ENCODE peak calls at places on chromosomes 5 and 9, in nine cellular contexts. I, J, F, R, D, H, B, G and L are unnamed samples.

GRCh38 chr5:141529002-141529401 is 40.1 kb downstream of the PCDHGC5 start:
- DNase-seq in I (no peak), J (no peak), F (no peak), R (peak), D (no peak), H (no peak), B (peak), G (no peak), L (no peak)

GRCh38 chr9:136588663-136589464 is 43.0 kb upstream of the NOTCH1 start:
- DNase-seq in I (no peak), J (no peak), F (no peak), R (no peak), D (no peak), H (no peak), B (no peak), G (no peak), L (no peak)

GRCh38 chr5:76608833-76609232 is 14.4 kb downstream of the F2RL2 start:
- DNase-seq in I (no peak), J (no peak), F (no peak), R (peak), D (no peak), H (no peak), B (peak), G (no peak), L (no peak)

GRCh38 chr5:170179626-170180025 is 53.2 kb upstream of the C5orf58 start:
- DNase-seq in I (no peak), J (no peak), F (no peak), R (no peak), D (no peak), H (no peak), B (no peak), G (no peak), L (no peak)

GRCh38 chr5:148437249-148437648 is 53.5 kb downstream of the FBXO38 start:
- DNase-seq in I (no peak), J (no peak), F (no peak), R (no peak), D (no peak), H (no peak), B (no peak), G (no peak), L (no peak)

GRCh38 chr9:134620751-134621557 is 20.6 kb upstream of the COL5A1 start:
- DNase-seq in I (no peak), J (no peak), F (peak), R (no peak), D (no peak), H (no peak), B (no peak), G (no peak), L (no peak)

GRCh38 chr5:157148734-157149615 is 6.3 kb upstream of the MED7 start:
- DNase-seq in I (peak), J (no peak), F (no peak), R (peak), D (peak), H (peak), B (peak), G (peak), L (no peak)

GRCh38 chr5:10724799-10725507 is 36.1 kb downstream of the DAP start:
- DNase-seq in I (no peak), J (peak), F (no peak), R (peak), D (no peak), H (peak), B (peak), G (peak), L (no peak)

GRCh38 chr5:102241809-102242421 is 54.2 kb downstream of the SLCO4C1 start:
- DNase-seq in I (no peak), J (no peak), F (no peak), R (no peak), D (no peak), H (no peak), B (no peak), G (no peak), L (no peak)

GRCh38 chr5:169945831-169946261 is 34.4 kb downstream of the INSYN2B start:
- DNase-seq in I (peak), J (peak), F (no peak), R (peak), D (peak), H (no peak), B (peak), G (peak), L (no peak)

GRCh38 chr9:83330207-83331196 is 207.7 kb downstream of the FRMD3 start:
- DNase-seq in I (no peak), J (no peak), F (no peak), R (peak), D (no peak), H (no peak), B (no peak), G (no peak), L (no peak)
- TF ChIP-seq CTCF in I (no peak), J (peak), F (no peak), R (peak), D (peak), H (no peak), B (peak), G (no peak), L (peak)

GRCh38 chr9:128191406-128192046 is at the start of gene CIZ1:
- DNase-seq in I (peak), J (no peak), F (peak), R (peak), D (peak), H (peak), B (peak), G (peak), L (no peak)

GRCh38 chr9:128193469-128194096 is 2.2 kb upstream of the CIZ1 start:
- DNase-seq in I (no peak), J (no peak), F (no peak), R (no peak), D (no peak), H (no peak), B (no peak), G (no peak), L (no peak)

GRCh38 chr9:128190013-128190412 is 1.4 kb downstream of the CIZ1 start:
- DNase-seq in I (no peak), J (no peak), F (no peak), R (no peak), D (no peak), H (no peak), B (no peak), G (no peak), L (no peak)

GRCh38 chr9:128190516-128191405 is 611 bp downstream of the CIZ1 start:
- DNase-seq in I (no peak), J (no peak), F (no peak), R (no peak), D (no peak), H (no peak), B (no peak), G (no peak), L (no peak)

DNA sequence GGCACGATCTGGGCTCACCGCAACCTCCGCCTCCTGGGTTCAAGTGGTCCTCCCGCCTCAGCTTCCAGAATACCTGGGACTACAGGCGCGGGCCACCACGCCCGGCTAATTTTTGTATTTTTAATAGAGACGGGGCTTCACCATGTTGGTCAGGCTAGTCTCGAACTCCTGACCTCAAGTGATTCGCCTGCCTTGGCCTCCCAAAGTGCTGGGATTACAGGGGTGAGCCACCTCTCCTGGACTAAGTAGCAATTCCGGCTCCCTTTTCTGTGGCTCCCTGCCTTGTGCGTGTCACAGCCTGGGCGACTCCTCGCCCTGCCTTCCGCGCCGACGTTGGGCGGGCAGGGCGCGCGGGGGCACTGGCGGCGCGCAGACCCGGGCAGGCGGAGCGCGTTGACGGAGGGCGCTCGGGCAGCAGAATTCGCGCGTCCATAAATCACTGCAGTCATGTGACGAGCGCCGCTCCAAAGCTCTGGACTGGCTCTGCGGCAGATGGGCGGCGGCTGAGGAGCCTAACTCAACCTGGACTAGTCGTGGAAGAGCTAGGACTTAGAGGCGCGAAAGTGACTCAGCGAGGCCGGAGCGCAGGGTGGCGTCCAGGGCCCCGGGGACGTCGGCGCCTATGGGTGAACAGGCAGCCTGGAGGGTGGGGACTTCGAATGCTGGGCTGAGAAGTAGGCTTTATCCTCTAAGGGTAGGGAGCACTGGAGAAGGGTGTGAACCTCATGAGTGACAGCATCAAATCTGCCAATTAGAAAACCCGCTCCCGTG is 1.4 kb upstream of the CIZ1 start:
- DNase-seq in I (no peak), J (peak), F (peak), R (peak), D (no peak), H (peak), B (peak), G (peak), L (peak)
- TF ChIP-seq CTCF in I (no peak), J (no peak), F (peak), R (no peak), D (no peak), H (peak), B (peak), G (no peak), L (peak)

GRCh38 chr9:95738438-95738837 is 137.1 kb upstream of the ERCC6L2 start:
- DNase-seq in I (no peak), J (no peak), F (no peak), R (no peak), D (no peak), H (no peak), B (no peak), G (no peak), L (no peak)

GRCh38 chr9:95736891-95737522 is 138.5 kb upstream of the ERCC6L2 start:
- DNase-seq in I (peak), J (no peak), F (no peak), R (no peak), D (no peak), H (no peak), B (no peak), G (no peak), L (no peak)

GRCh38 chr9:95733687-95734659 is 141.5 kb upstream of the ERCC6L2 start:
- DNase-seq in I (no peak), J (no peak), F (no peak), R (no peak), D (no peak), H (no peak), B (no peak), G (no peak), L (no peak)

GRCh38 chr9:95735701-95736100 is 139.8 kb upstream of the ERCC6L2 start:
- DNase-seq in I (no peak), J (no peak), F (no peak), R (no peak), D (no peak), H (no peak), B (no peak), G (no peak), L (no peak)

DNA sequence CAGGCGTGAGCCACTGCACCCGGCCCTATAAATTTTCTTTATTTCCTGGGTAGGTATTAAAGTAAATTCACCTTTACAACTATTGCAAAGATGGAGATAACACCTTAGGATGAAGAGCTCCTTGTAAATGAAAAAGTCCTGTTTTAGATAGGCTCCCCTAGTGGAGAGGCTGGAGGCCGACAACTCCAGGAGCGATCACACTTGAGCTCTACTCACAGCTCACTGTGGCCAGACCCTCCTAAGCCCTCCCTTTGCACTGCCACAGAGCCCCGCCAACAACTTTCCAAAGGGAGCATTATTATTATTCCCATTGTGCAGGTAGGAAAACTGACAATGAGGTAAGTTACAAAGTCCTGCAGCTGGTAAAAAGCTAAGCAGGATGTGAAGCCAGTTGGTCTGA is 139.1 kb upstream of the ERCC6L2 start:
- DNase-seq in I (no peak), J (no peak), F (no peak), R (no peak), D (no peak), H (peak), B (no peak), G (no peak), L (no peak)
- TF ChIP-seq CTCF in I (peak), J (peak), F (peak), R (peak), D (peak), H (peak), B (peak), G (peak), L (peak)

GRCh38 chr9:126510564-126510963 is 103.2 kb upstream of the LMX1B start:
- DNase-seq in I (no peak), J (no peak), F (no peak), R (no peak), D (no peak), H (no peak), B (no peak), G (no peak), L (no peak)
- TF ChIP-seq CTCF in I (no peak), J (no peak), F (no peak), R (no peak), D (no peak), H (no peak), B (no peak), G (no peak), L (no peak)

GRCh38 chr9:84898188-84898587 is 228.7 kb downstream of the NTRK2 start:
- DNase-seq in I (no peak), J (no peak), F (no peak), R (no peak), D (no peak), H (no peak), B (no peak), G (no peak), L (no peak)
- TF ChIP-seq CTCF in I (no peak), J (no peak), F (no peak), R (no peak), D (no peak), H (no peak), B (no peak), G (no peak), L (no peak)

DNA sequence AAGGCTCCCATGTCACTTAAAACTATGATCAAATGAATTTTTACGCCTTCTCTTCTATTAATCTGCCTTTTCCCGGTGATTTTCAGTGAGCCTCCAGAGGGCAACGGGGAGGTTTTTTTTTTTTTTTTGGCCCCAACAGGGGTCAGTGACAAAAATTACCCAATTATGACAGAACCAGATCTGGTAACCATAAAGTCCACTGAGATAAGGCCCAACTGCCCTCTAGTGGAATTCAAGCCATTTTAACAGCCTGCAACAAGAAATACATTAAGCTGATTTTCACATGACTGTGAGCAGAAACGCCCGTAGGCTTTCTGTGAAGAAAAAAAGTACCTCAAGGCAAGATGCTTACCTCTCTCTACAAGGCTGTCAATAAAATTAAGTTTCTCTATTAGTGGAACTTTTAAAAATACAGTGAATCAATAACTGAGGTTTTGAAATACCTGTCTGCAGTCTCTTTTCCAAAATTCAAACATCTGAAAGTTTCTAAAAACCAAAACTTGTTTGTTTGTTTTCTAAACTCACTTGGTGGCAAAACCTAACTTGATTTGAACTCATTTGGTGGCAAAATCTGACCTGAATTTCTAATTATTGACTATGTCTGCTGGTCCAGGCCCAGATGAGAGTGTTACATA is 49.7 kb upstream of the FST start:
- DNase-seq in I (no peak), J (no peak), F (no peak), R (peak), D (no peak), H (no peak), B (peak), G (peak), L (no peak)
- TF ChIP-seq CTCF in I (peak), J (peak), F (peak), R (peak), D (peak), H (peak), B (peak), G (peak), L (peak)

DNA sequence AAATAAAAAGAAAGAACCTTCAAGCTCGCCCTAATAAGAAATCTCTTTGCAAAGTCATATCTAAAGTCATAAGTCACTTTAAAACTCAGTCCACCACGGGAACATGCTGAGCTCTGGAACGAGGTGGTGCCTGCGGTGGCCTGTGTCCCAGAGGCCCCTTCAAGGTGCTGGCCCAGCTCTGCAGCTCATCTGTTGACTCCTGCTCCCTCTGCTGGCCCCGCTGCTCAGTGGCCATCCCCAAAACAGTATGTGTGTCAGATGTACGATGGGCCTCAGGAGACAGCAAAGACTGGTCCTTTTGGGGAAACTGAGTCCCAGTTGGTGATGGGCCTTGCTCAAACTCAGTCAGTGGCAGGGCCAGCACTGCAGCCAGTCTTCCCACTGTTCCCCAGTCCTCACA is 22.8 kb upstream of the FOXB2 start:
- DNase-seq in I (peak), J (no peak), F (no peak), R (peak), D (peak), H (no peak), B (no peak), G (peak), L (no peak)
- TF ChIP-seq CTCF in I (peak), J (peak), F (peak), R (peak), D (peak), H (peak), B (peak), G (peak), L (peak)

GRCh38 chr5:38831909-38832308 is 13.9 kb upstream of the OSMR start:
- DNase-seq in I (peak), J (no peak), F (no peak), R (peak), D (no peak), H (no peak), B (peak), G (no peak), L (peak)
- TF ChIP-seq CTCF in I (peak), J (peak), F (peak), R (peak), D (peak), H (peak), B (peak), G (peak), L (peak)

DNA sequence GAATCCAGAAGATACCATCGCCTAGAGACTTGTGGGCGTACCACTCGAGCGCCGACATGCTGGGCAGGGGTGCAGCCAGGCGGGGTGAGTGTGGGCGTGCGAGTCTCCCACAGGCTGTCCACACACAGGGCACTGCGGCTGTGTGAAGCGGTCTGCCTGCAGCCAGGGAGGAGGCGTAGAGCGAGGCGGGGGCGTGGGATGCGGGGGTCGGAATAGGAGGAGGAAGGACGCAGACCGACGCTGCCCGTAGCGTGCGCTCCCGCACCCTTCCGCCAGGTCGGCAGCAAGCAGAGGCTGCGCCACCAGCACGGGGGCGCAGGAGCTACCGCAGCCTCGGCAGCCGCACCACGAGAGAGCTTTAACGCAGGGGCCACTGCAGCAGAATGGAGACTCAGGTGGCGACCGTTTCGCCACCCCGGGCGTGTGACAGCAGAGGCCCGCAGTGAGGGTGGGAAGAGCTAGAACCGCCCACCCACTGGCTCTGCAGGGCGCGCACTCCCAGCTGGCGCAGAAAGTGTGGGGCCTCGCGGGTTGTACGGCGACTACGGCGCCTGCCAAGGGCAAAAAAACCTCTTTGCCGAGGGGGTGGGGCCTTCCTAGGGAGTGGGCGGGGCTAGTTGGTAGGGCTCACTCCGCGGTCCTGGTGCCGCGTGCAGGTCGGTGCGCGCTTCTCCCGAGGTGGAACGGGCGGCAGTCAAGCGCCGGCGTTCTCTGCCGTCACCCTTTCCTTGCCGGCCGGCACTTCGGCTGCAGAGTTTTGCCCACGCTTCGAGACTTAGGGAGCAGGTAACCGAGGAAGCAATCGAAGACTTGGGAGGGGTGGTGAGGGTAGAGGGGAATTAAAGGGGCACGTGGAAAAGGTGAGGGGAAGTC is at the start of the genes MBLAC2 and POLR3G:
- DNase-seq in I (peak), J (peak), F (peak), R (peak), D (peak), H (peak), B (peak), G (peak), L (peak)
- TF ChIP-seq CTCF in I (peak), J (peak), F (peak), R (peak), D (peak), H (no peak), B (peak), G (peak), L (peak)